ENCODE peak calls at places on chromosomes 1 and 21, in six cellular contexts. One of them, this sample, is unnamed.
A peak's percentile ranks its signal among the peaks of the same experiment; 100 is the strongest.

GRCh38 chr1:151265446-151266236 is 11.1 kb downstream of the PSMD4 start:
- DNase-seq in KG1: no peak
- DNase-seq in CD8-positive, alpha-beta memory T cell: no peak
- DNase-seq in cardiac fibroblast: no peak
- DNase-seq in activated naive CD4-positive, alpha-beta T cell treated with anti-CD3 and anti-CD28 coated beads for 36 hours: no peak
- DNase-seq in T-cell: no peak
- DNase-seq in this sample: no peak

GRCh38 chr1:241485554-241485992 is 34.0 kb downstream of the FH start:
- DNase-seq in KG1: no peak
- DNase-seq in CD8-positive, alpha-beta memory T cell: no peak
- DNase-seq in cardiac fibroblast: peak; percentile 17
- DNase-seq in activated naive CD4-positive, alpha-beta T cell treated with anti-CD3 and anti-CD28 coated beads for 36 hours: no peak
- DNase-seq in T-cell: no peak
- DNase-seq in this sample: peak; percentile 57

GRCh38 chr1:119783354-119784126 is 14.8 kb upstream of the HMGCS2 start:
- DNase-seq in KG1: no peak
- DNase-seq in CD8-positive, alpha-beta memory T cell: no peak
- DNase-seq in cardiac fibroblast: peak; percentile 85
- DNase-seq in activated naive CD4-positive, alpha-beta T cell treated with anti-CD3 and anti-CD28 coated beads for 36 hours: no peak
- DNase-seq in T-cell: no peak
- DNase-seq in this sample: no peak

GRCh38 chr1:245416771-245417170 is 262.0 kb downstream of the KIF26B start:
- DNase-seq in KG1: no peak
- DNase-seq in CD8-positive, alpha-beta memory T cell: no peak
- DNase-seq in cardiac fibroblast: no peak
- DNase-seq in activated naive CD4-positive, alpha-beta T cell treated with anti-CD3 and anti-CD28 coated beads for 36 hours: no peak
- DNase-seq in T-cell: no peak
- DNase-seq in this sample: no peak

GRCh38 chr21:46637952-46638746 is 2.7 kb downstream of the PRMT2 start:
- DNase-seq in KG1: no peak
- DNase-seq in CD8-positive, alpha-beta memory T cell: no peak
- DNase-seq in cardiac fibroblast: no peak
- DNase-seq in activated naive CD4-positive, alpha-beta T cell treated with anti-CD3 and anti-CD28 coated beads for 36 hours: no peak
- DNase-seq in T-cell: no peak
- DNase-seq in this sample: no peak

GRCh38 chr1:109312978-109313775 is 6.4 kb upstream of the MYBPHL start:
- DNase-seq in KG1: no peak
- DNase-seq in CD8-positive, alpha-beta memory T cell: no peak
- DNase-seq in cardiac fibroblast: peak; percentile 39
- DNase-seq in activated naive CD4-positive, alpha-beta T cell treated with anti-CD3 and anti-CD28 coated beads for 36 hours: no peak
- DNase-seq in T-cell: no peak
- DNase-seq in this sample: no peak

GRCh38 chr1:39648496-39648895 is 9.1 kb upstream of the HEYL start:
- DNase-seq in KG1: no peak
- DNase-seq in CD8-positive, alpha-beta memory T cell: no peak
- DNase-seq in cardiac fibroblast: peak; percentile 32
- DNase-seq in activated naive CD4-positive, alpha-beta T cell treated with anti-CD3 and anti-CD28 coated beads for 36 hours: no peak
- DNase-seq in T-cell: no peak
- DNase-seq in this sample: no peak

GRCh38 chr1:41274827-41275519 is 32.9 kb upstream of the SCMH1 start:
- DNase-seq in KG1: no peak
- DNase-seq in CD8-positive, alpha-beta memory T cell: no peak
- DNase-seq in cardiac fibroblast: no peak
- DNase-seq in activated naive CD4-positive, alpha-beta T cell treated with anti-CD3 and anti-CD28 coated beads for 36 hours: no peak
- DNase-seq in T-cell: no peak
- DNase-seq in this sample: no peak

GRCh38 chr1:227006397-227006796 is 66.3 kb downstream of the COQ8A start:
- DNase-seq in KG1: no peak
- DNase-seq in CD8-positive, alpha-beta memory T cell: no peak
- DNase-seq in cardiac fibroblast: no peak
- DNase-seq in activated naive CD4-positive, alpha-beta T cell treated with anti-CD3 and anti-CD28 coated beads for 36 hours: no peak
- DNase-seq in T-cell: no peak
- DNase-seq in this sample: no peak

GRCh38 chr21:41953249-41953830 is 478 bp downstream of the C2CD2 start:
- DNase-seq in KG1: no peak
- DNase-seq in CD8-positive, alpha-beta memory T cell: no peak
- DNase-seq in cardiac fibroblast: peak; percentile 25
- DNase-seq in activated naive CD4-positive, alpha-beta T cell treated with anti-CD3 and anti-CD28 coated beads for 36 hours: no peak
- DNase-seq in T-cell: no peak
- DNase-seq in this sample: peak; percentile 13

GRCh38 chr1:173347276-173347675 is 129.9 kb upstream of the PRDX6 start:
- DNase-seq in KG1: no peak
- DNase-seq in CD8-positive, alpha-beta memory T cell: no peak
- DNase-seq in cardiac fibroblast: no peak
- DNase-seq in activated naive CD4-positive, alpha-beta T cell treated with anti-CD3 and anti-CD28 coated beads for 36 hours: no peak
- DNase-seq in T-cell: no peak
- DNase-seq in this sample: no peak

GRCh38 chr1:33259879-33260278 is 3.6 kb downstream of the ZNF362 start:
- DNase-seq in KG1: no peak
- DNase-seq in CD8-positive, alpha-beta memory T cell: no peak
- DNase-seq in cardiac fibroblast: no peak
- DNase-seq in activated naive CD4-positive, alpha-beta T cell treated with anti-CD3 and anti-CD28 coated beads for 36 hours: peak; percentile 19
- DNase-seq in T-cell: no peak
- DNase-seq in this sample: no peak

GRCh38 chr21:33362044-33362555 is 37.3 kb downstream of the IFNAR1 start:
- DNase-seq in KG1: peak; percentile 33
- DNase-seq in CD8-positive, alpha-beta memory T cell: peak; percentile 84
- DNase-seq in cardiac fibroblast: no peak
- DNase-seq in activated naive CD4-positive, alpha-beta T cell treated with anti-CD3 and anti-CD28 coated beads for 36 hours: peak; percentile 75
- DNase-seq in T-cell: peak; percentile 48
- DNase-seq in this sample: peak; percentile 54

GRCh38 chr1:218068241-218068640 is 216.9 kb upstream of the RRP15 start:
- DNase-seq in KG1: no peak
- DNase-seq in CD8-positive, alpha-beta memory T cell: no peak
- DNase-seq in cardiac fibroblast: no peak
- DNase-seq in activated naive CD4-positive, alpha-beta T cell treated with anti-CD3 and anti-CD28 coated beads for 36 hours: no peak
- DNase-seq in T-cell: no peak
- DNase-seq in this sample: no peak

GRCh38 chr1:3790501-3790923 is 5.8 kb downstream of the LRRC47 start:
- DNase-seq in KG1: no peak
- DNase-seq in CD8-positive, alpha-beta memory T cell: peak; percentile 43
- DNase-seq in cardiac fibroblast: no peak
- DNase-seq in activated naive CD4-positive, alpha-beta T cell treated with anti-CD3 and anti-CD28 coated beads for 36 hours: no peak
- DNase-seq in T-cell: no peak
- DNase-seq in this sample: no peak

GRCh38 chr1:46804027-46804889 is 5.4 kb downstream of the CYP4B1 start:
- DNase-seq in KG1: no peak
- DNase-seq in CD8-positive, alpha-beta memory T cell: no peak
- DNase-seq in cardiac fibroblast: no peak
- DNase-seq in activated naive CD4-positive, alpha-beta T cell treated with anti-CD3 and anti-CD28 coated beads for 36 hours: no peak
- DNase-seq in T-cell: no peak
- DNase-seq in this sample: no peak

GRCh38 chr1:32549601-32550000 is 10.4 kb downstream of the ZBTB8A start:
- DNase-seq in KG1: no peak
- DNase-seq in CD8-positive, alpha-beta memory T cell: no peak
- DNase-seq in cardiac fibroblast: no peak
- DNase-seq in activated naive CD4-positive, alpha-beta T cell treated with anti-CD3 and anti-CD28 coated beads for 36 hours: no peak
- DNase-seq in T-cell: no peak
- DNase-seq in this sample: no peak

GRCh38 chr1:109796484-109797305 is 33.0 kb upstream of the EPS8L3 start:
- DNase-seq in KG1: no peak
- DNase-seq in CD8-positive, alpha-beta memory T cell: no peak
- DNase-seq in cardiac fibroblast: peak; percentile 76
- DNase-seq in activated naive CD4-positive, alpha-beta T cell treated with anti-CD3 and anti-CD28 coated beads for 36 hours: no peak
- DNase-seq in T-cell: no peak
- DNase-seq in this sample: no peak

GRCh38 chr1:66853379-66853778 is 52.3 kb upstream of the INSL5 start:
- DNase-seq in KG1: no peak
- DNase-seq in CD8-positive, alpha-beta memory T cell: no peak
- DNase-seq in cardiac fibroblast: no peak
- DNase-seq in activated naive CD4-positive, alpha-beta T cell treated with anti-CD3 and anti-CD28 coated beads for 36 hours: no peak
- DNase-seq in T-cell: no peak
- DNase-seq in this sample: no peak

GRCh38 chr1:112905420-112906154 is 50.4 kb downstream of the SLC16A1 start:
- DNase-seq in KG1: no peak
- DNase-seq in CD8-positive, alpha-beta memory T cell: no peak
- DNase-seq in cardiac fibroblast: peak; percentile 52
- DNase-seq in activated naive CD4-positive, alpha-beta T cell treated with anti-CD3 and anti-CD28 coated beads for 36 hours: peak; percentile 49
- DNase-seq in T-cell: no peak
- DNase-seq in this sample: peak; percentile 50

GRCh38 chr1:11059166-11059989 is 440 bp downstream of the SRM start:
- DNase-seq in KG1: no peak
- DNase-seq in CD8-positive, alpha-beta memory T cell: no peak
- DNase-seq in cardiac fibroblast: no peak
- DNase-seq in activated naive CD4-positive, alpha-beta T cell treated with anti-CD3 and anti-CD28 coated beads for 36 hours: no peak
- DNase-seq in T-cell: no peak
- DNase-seq in this sample: no peak

GRCh38 chr21:26966978-26967913 is at the start of gene ADAMTS5:
- DNase-seq in KG1: peak; percentile 2
- DNase-seq in CD8-positive, alpha-beta memory T cell: no peak
- DNase-seq in cardiac fibroblast: peak; percentile 56
- DNase-seq in activated naive CD4-positive, alpha-beta T cell treated with anti-CD3 and anti-CD28 coated beads for 36 hours: no peak
- DNase-seq in T-cell: no peak
- DNase-seq in this sample: peak; percentile 90

GRCh38 chr1:58773406-58773840 is 10.4 kb downstream of the JUN start:
- DNase-seq in KG1: no peak
- DNase-seq in CD8-positive, alpha-beta memory T cell: no peak
- DNase-seq in cardiac fibroblast: peak; percentile 89
- DNase-seq in activated naive CD4-positive, alpha-beta T cell treated with anti-CD3 and anti-CD28 coated beads for 36 hours: peak; percentile 49
- DNase-seq in T-cell: no peak
- DNase-seq in this sample: no peak

GRCh38 chr21:38139380-38140168 is 117.2 kb upstream of the KCNJ15 start:
- DNase-seq in KG1: no peak
- DNase-seq in CD8-positive, alpha-beta memory T cell: no peak
- DNase-seq in cardiac fibroblast: peak; percentile 49
- DNase-seq in activated naive CD4-positive, alpha-beta T cell treated with anti-CD3 and anti-CD28 coated beads for 36 hours: no peak
- DNase-seq in T-cell: no peak
- DNase-seq in this sample: peak; percentile 64

GRCh38 chr1:3955196-3955772 is 55.2 kb upstream of the C1orf174 start:
- DNase-seq in KG1: no peak
- DNase-seq in CD8-positive, alpha-beta memory T cell: no peak
- DNase-seq in cardiac fibroblast: no peak
- DNase-seq in activated naive CD4-positive, alpha-beta T cell treated with anti-CD3 and anti-CD28 coated beads for 36 hours: no peak
- DNase-seq in T-cell: no peak
- DNase-seq in this sample: no peak

GRCh38 chr1:32062867-32063230 is 9.9 kb upstream of the TMEM39B start:
- DNase-seq in KG1: no peak
- DNase-seq in CD8-positive, alpha-beta memory T cell: no peak
- DNase-seq in cardiac fibroblast: no peak
- DNase-seq in activated naive CD4-positive, alpha-beta T cell treated with anti-CD3 and anti-CD28 coated beads for 36 hours: no peak
- DNase-seq in T-cell: no peak
- DNase-seq in this sample: no peak

GRCh38 chr1:219666242-219666641 is 53.3 kb upstream of the ZC3H11B start:
- DNase-seq in KG1: no peak
- DNase-seq in CD8-positive, alpha-beta memory T cell: no peak
- DNase-seq in cardiac fibroblast: peak; percentile 78
- DNase-seq in activated naive CD4-positive, alpha-beta T cell treated with anti-CD3 and anti-CD28 coated beads for 36 hours: no peak
- DNase-seq in T-cell: no peak
- DNase-seq in this sample: no peak

GRCh38 chr1:1073743-1074587 is at the start of gene RNF223:
- DNase-seq in KG1: no peak
- DNase-seq in CD8-positive, alpha-beta memory T cell: no peak
- DNase-seq in cardiac fibroblast: no peak
- DNase-seq in activated naive CD4-positive, alpha-beta T cell treated with anti-CD3 and anti-CD28 coated beads for 36 hours: no peak
- DNase-seq in T-cell: no peak
- DNase-seq in this sample: no peak

GRCh38 chr21:44953628-44954021 is 13.8 kb downstream of the SLX9 start:
- DNase-seq in KG1: no peak
- DNase-seq in CD8-positive, alpha-beta memory T cell: no peak
- DNase-seq in cardiac fibroblast: no peak
- DNase-seq in activated naive CD4-positive, alpha-beta T cell treated with anti-CD3 and anti-CD28 coated beads for 36 hours: no peak
- DNase-seq in T-cell: no peak
- DNase-seq in this sample: no peak

GRCh38 chr1:227902641-227902990 is 45.1 kb downstream of the WNT9A start:
- DNase-seq in KG1: no peak
- DNase-seq in CD8-positive, alpha-beta memory T cell: no peak
- DNase-seq in cardiac fibroblast: no peak
- DNase-seq in activated naive CD4-positive, alpha-beta T cell treated with anti-CD3 and anti-CD28 coated beads for 36 hours: no peak
- DNase-seq in T-cell: no peak
- DNase-seq in this sample: no peak

GRCh38 chr1:3787347-3787710 is 9.0 kb downstream of the LRRC47 start:
- DNase-seq in KG1: no peak
- DNase-seq in CD8-positive, alpha-beta memory T cell: peak; percentile 80
- DNase-seq in cardiac fibroblast: no peak
- DNase-seq in activated naive CD4-positive, alpha-beta T cell treated with anti-CD3 and anti-CD28 coated beads for 36 hours: peak; percentile 54
- DNase-seq in T-cell: no peak
- DNase-seq in this sample: no peak